ENCODE peak calls at places on chromosomes 1 and 21, in ten cellular contexts. T is globus pallidus; W is CD8-positive, alpha-beta T cell; H is HEK293T; Z is activated gamma-delta T cell; F is Daoy; P is left ventricle myocardium inferior; R is EH; Y is non-pigmented ciliary epithelial cell; A is progenitor cell of endocrine pancreas. M is an unnamed sample.

GRCh38 chr1:2037314-2037979 is 12.8 kb upstream of the PRKCZ start:
- DNase-seq in T (no peak), W (no peak), H (no peak), Z (no peak), F (no peak), P (no peak), R (no peak), Y (no peak), A (no peak), M (no peak)

GRCh38 chr21:34835526-34835925 is 166.7 kb downstream of the CLIC6 start:
- DNase-seq in T (peak), W (no peak), H (no peak), Z (no peak), F (no peak), P (no peak), R (peak), Y (no peak), A (no peak), M (no peak)

GRCh38 chr1:89069955-89070354 is 4.9 kb upstream of the GBP1 start:
- DNase-seq in T (no peak), W (no peak), H (no peak), Z (no peak), F (no peak), P (no peak), R (peak), Y (no peak), A (no peak), M (no peak)

GRCh38 chr1:167165948-167166702 is 54.6 kb upstream of the POU2F1 start:
- DNase-seq in T (no peak), W (no peak), H (peak), Z (no peak), F (peak), P (no peak), R (peak), Y (peak), A (peak), M (no peak)

GRCh38 chr1:29332204-29332603 is 95.9 kb downstream of the PTPRU start:
- DNase-seq in T (no peak), W (no peak), H (peak), Z (no peak), F (peak), P (no peak), R (peak), Y (no peak), A (no peak), M (no peak)

GRCh38 chr1:51574796-51575195 is 42.1 kb upstream of the OSBPL9 start:
- DNase-seq in T (peak), W (no peak), H (no peak), Z (no peak), F (peak), P (no peak), R (no peak), Y (no peak), A (no peak), M (no peak)

GRCh38 chr1:29687601-29688244 is 451.4 kb downstream of the PTPRU start:
- DNase-seq in T (no peak), W (no peak), H (no peak), Z (no peak), F (no peak), P (no peak), R (peak), Y (no peak), A (no peak), M (no peak)

GRCh38 chr21:28144089-28144488 is 848.6 kb downstream of the LTN1 start:
- DNase-seq in T (no peak), W (no peak), H (no peak), Z (no peak), F (no peak), P (no peak), R (no peak), Y (no peak), A (no peak), M (no peak)

GRCh38 chr1:93715529-93716126 is 34.0 kb upstream of the BCAR3 start:
- DNase-seq in T (no peak), W (no peak), H (no peak), Z (no peak), F (peak), P (peak), R (peak), Y (no peak), A (no peak), M (no peak)

M was measured in T-helper 9 cell.